ENCODE peak calls at places on chromosomes 13 and 19, in nine cellular contexts. One of them, this sample, is unnamed.

GRCh38 chr19:54302252-54302651 is 10.7 kb downstream of the LILRA5 start:
- DNase-seq in NCI-H1092: no peak
- DNase-seq in stimulated activated CD4-positive, alpha-beta T cell treated with anti-CD3 and anti-CD28 coated beads, Interleukin-2, amount 100 ng/mL, for 48 hours: no peak
- DNase-seq in activated CD8-positive, alpha-beta memory T cell treated with anti-CD3 and anti-CD28 coated beads, Interleukin-2, amount 50 U/mL, for 4 hours: no peak
- DNase-seq in mesothelial cell of epicardium: no peak
- DNase-seq in NB4: peak
- DNase-seq in T-helper 1 cell: no peak
- DNase-seq in cardiac fibroblast: no peak
- DNase-seq in occipital lobe: no peak
- DNase-seq in this sample: no peak

GRCh38 chr19:2540646-2541454 is 64.9 kb downstream of the GADD45B start:
- DNase-seq in NCI-H1092: no peak
- DNase-seq in stimulated activated CD4-positive, alpha-beta T cell treated with anti-CD3 and anti-CD28 coated beads, Interleukin-2, amount 100 ng/mL, for 48 hours: no peak
- DNase-seq in activated CD8-positive, alpha-beta memory T cell treated with anti-CD3 and anti-CD28 coated beads, Interleukin-2, amount 50 U/mL, for 4 hours: no peak
- DNase-seq in mesothelial cell of epicardium: peak
- DNase-seq in NB4: no peak
- DNase-seq in T-helper 1 cell: no peak
- DNase-seq in cardiac fibroblast: peak
- DNase-seq in occipital lobe: no peak
- DNase-seq in this sample: no peak

GRCh38 chr19:50173144-50173543 is 10.1 kb upstream of the IZUMO2 start:
- DNase-seq in NCI-H1092: no peak
- DNase-seq in stimulated activated CD4-positive, alpha-beta T cell treated with anti-CD3 and anti-CD28 coated beads, Interleukin-2, amount 100 ng/mL, for 48 hours: no peak
- DNase-seq in activated CD8-positive, alpha-beta memory T cell treated with anti-CD3 and anti-CD28 coated beads, Interleukin-2, amount 50 U/mL, for 4 hours: no peak
- DNase-seq in mesothelial cell of epicardium: no peak
- DNase-seq in NB4: peak
- DNase-seq in T-helper 1 cell: peak
- DNase-seq in cardiac fibroblast: no peak
- DNase-seq in occipital lobe: no peak
- DNase-seq in this sample: no peak

GRCh38 chr13:29674532-29674931 is 79.0 kb upstream of the SLC7A1 start:
- DNase-seq in NCI-H1092: no peak
- DNase-seq in stimulated activated CD4-positive, alpha-beta T cell treated with anti-CD3 and anti-CD28 coated beads, Interleukin-2, amount 100 ng/mL, for 48 hours: no peak
- DNase-seq in activated CD8-positive, alpha-beta memory T cell treated with anti-CD3 and anti-CD28 coated beads, Interleukin-2, amount 50 U/mL, for 4 hours: no peak
- DNase-seq in mesothelial cell of epicardium: no peak
- DNase-seq in NB4: no peak
- DNase-seq in T-helper 1 cell: no peak
- DNase-seq in cardiac fibroblast: no peak
- DNase-seq in occipital lobe: no peak
- DNase-seq in this sample: no peak

GRCh38 chr13:112457485-112457884 is 81.3 kb downstream of the SPACA7 start:
- DNase-seq in NCI-H1092: no peak
- DNase-seq in stimulated activated CD4-positive, alpha-beta T cell treated with anti-CD3 and anti-CD28 coated beads, Interleukin-2, amount 100 ng/mL, for 48 hours: no peak
- DNase-seq in activated CD8-positive, alpha-beta memory T cell treated with anti-CD3 and anti-CD28 coated beads, Interleukin-2, amount 50 U/mL, for 4 hours: no peak
- DNase-seq in mesothelial cell of epicardium: no peak
- DNase-seq in NB4: no peak
- DNase-seq in T-helper 1 cell: no peak
- DNase-seq in cardiac fibroblast: no peak
- DNase-seq in occipital lobe: no peak
- DNase-seq in this sample: no peak

GRCh38 chr13:104816716-104817115 is 1718.7 kb downstream of the EFNB2 start:
- DNase-seq in NCI-H1092: no peak
- DNase-seq in stimulated activated CD4-positive, alpha-beta T cell treated with anti-CD3 and anti-CD28 coated beads, Interleukin-2, amount 100 ng/mL, for 48 hours: no peak
- DNase-seq in activated CD8-positive, alpha-beta memory T cell treated with anti-CD3 and anti-CD28 coated beads, Interleukin-2, amount 50 U/mL, for 4 hours: no peak
- DNase-seq in mesothelial cell of epicardium: no peak
- DNase-seq in NB4: no peak
- DNase-seq in T-helper 1 cell: no peak
- DNase-seq in cardiac fibroblast: no peak
- DNase-seq in occipital lobe: no peak
- DNase-seq in this sample: no peak

GRCh38 chr19:49200238-49200862 is 42.8 kb downstream of the TRPM4 start:
- DNase-seq in NCI-H1092: no peak
- DNase-seq in stimulated activated CD4-positive, alpha-beta T cell treated with anti-CD3 and anti-CD28 coated beads, Interleukin-2, amount 100 ng/mL, for 48 hours: peak
- DNase-seq in activated CD8-positive, alpha-beta memory T cell treated with anti-CD3 and anti-CD28 coated beads, Interleukin-2, amount 50 U/mL, for 4 hours: no peak
- DNase-seq in mesothelial cell of epicardium: no peak
- DNase-seq in NB4: no peak
- DNase-seq in T-helper 1 cell: no peak
- DNase-seq in cardiac fibroblast: peak
- DNase-seq in occipital lobe: no peak
- DNase-seq in this sample: no peak

GRCh38 chr19:35641515-35642151 is at the start of gene ETV2:
- DNase-seq in NCI-H1092: no peak
- DNase-seq in stimulated activated CD4-positive, alpha-beta T cell treated with anti-CD3 and anti-CD28 coated beads, Interleukin-2, amount 100 ng/mL, for 48 hours: no peak
- DNase-seq in activated CD8-positive, alpha-beta memory T cell treated with anti-CD3 and anti-CD28 coated beads, Interleukin-2, amount 50 U/mL, for 4 hours: peak
- DNase-seq in mesothelial cell of epicardium: no peak
- DNase-seq in NB4: peak
- DNase-seq in T-helper 1 cell: peak
- DNase-seq in cardiac fibroblast: peak
- DNase-seq in occipital lobe: no peak
- DNase-seq in this sample: no peak

GRCh38 chr13:62704795-62705329 is 1289.2 kb upstream of the PCDH20 start:
- DNase-seq in NCI-H1092: peak
- DNase-seq in stimulated activated CD4-positive, alpha-beta T cell treated with anti-CD3 and anti-CD28 coated beads, Interleukin-2, amount 100 ng/mL, for 48 hours: no peak
- DNase-seq in activated CD8-positive, alpha-beta memory T cell treated with anti-CD3 and anti-CD28 coated beads, Interleukin-2, amount 50 U/mL, for 4 hours: no peak
- DNase-seq in mesothelial cell of epicardium: no peak
- DNase-seq in NB4: no peak
- DNase-seq in T-helper 1 cell: no peak
- DNase-seq in cardiac fibroblast: no peak
- DNase-seq in occipital lobe: no peak
- DNase-seq in this sample: no peak

GRCh38 chr19:30293051-30293785 is 79.0 kb upstream of the ZNF536 start:
- DNase-seq in NCI-H1092: no peak
- DNase-seq in stimulated activated CD4-positive, alpha-beta T cell treated with anti-CD3 and anti-CD28 coated beads, Interleukin-2, amount 100 ng/mL, for 48 hours: no peak
- DNase-seq in activated CD8-positive, alpha-beta memory T cell treated with anti-CD3 and anti-CD28 coated beads, Interleukin-2, amount 50 U/mL, for 4 hours: no peak
- DNase-seq in mesothelial cell of epicardium: no peak
- DNase-seq in NB4: no peak
- DNase-seq in T-helper 1 cell: no peak
- DNase-seq in cardiac fibroblast: no peak
- DNase-seq in occipital lobe: peak
- DNase-seq in this sample: no peak

GRCh38 chr19:47769534-47769933 is 9.0 kb upstream of the SELENOW start:
- DNase-seq in NCI-H1092: no peak
- DNase-seq in stimulated activated CD4-positive, alpha-beta T cell treated with anti-CD3 and anti-CD28 coated beads, Interleukin-2, amount 100 ng/mL, for 48 hours: no peak
- DNase-seq in activated CD8-positive, alpha-beta memory T cell treated with anti-CD3 and anti-CD28 coated beads, Interleukin-2, amount 50 U/mL, for 4 hours: no peak
- DNase-seq in mesothelial cell of epicardium: no peak
- DNase-seq in NB4: no peak
- DNase-seq in T-helper 1 cell: no peak
- DNase-seq in cardiac fibroblast: no peak
- DNase-seq in occipital lobe: no peak
- DNase-seq in this sample: no peak

This sample was measured in DMS79 treated with DMSO at 0.1 percent for 48 hours.